ENCODE peak calls at places on chromosome 2, in ten cellular contexts. N, B, Y, O, K, M, W, H, P and C are unnamed samples.

GRCh38 chr2:174775586-174775985 is 11.3 kb upstream of the CHRNA1 start:
- DNase-seq in O (no peak), B (peak; percentile 10), N (no peak), P (no peak), M (no peak), W (no peak), Y (no peak), K (no peak), H (no peak), C (no peak)

GRCh38 chr2:112977559-112978056 is at the start of gene IL36G:
- DNase-seq in N (no peak), B (no peak), P (no peak), K (no peak), O (no peak), M (no peak), W (no peak), Y (no peak), H (no peak), C (no peak)

GRCh38 chr2:42741140-42741539 is 22.8 kb downstream of the OXER1 start:
- DNase-seq in W (no peak), P (no peak), H (no peak), K (no peak), N (no peak), M (no peak), B (peak; percentile 60), Y (no peak), O (no peak), C (no peak)

GRCh38 chr2:65576861-65577601 is 144.6 kb upstream of the SPRED2 start:
- DNase-seq in P (no peak), H (no peak), N (peak; percentile 91), K (no peak), M (no peak), Y (no peak), O (no peak), W (no peak), B (peak; percentile 41), C (no peak)

GRCh38 chr2:71932780-71933466 is 214.7 kb downstream of the CYP26B1 start:
- DNase-seq in Y (no peak), B (no peak), M (no peak), N (no peak), O (no peak), K (no peak), P (peak; percentile 38), W (no peak), H (no peak), C (no peak)

GRCh38 chr2:73174941-73175662 is 27.3 kb upstream of the NOTO start:
- DNase-seq in O (no peak), P (no peak), W (no peak), K (no peak), N (no peak), Y (no peak), B (no peak), H (no peak), M (no peak), C (no peak)

GRCh38 chr2:74093840-74094239 is 53.9 kb downstream of the BOLA3 start:
- DNase-seq in H (no peak), K (no peak), N (no peak), Y (no peak), B (no peak), M (no peak), P (no peak), O (no peak), W (no peak), C (no peak)

GRCh38 chr2:171248205-171248662 is 87.5 kb upstream of the TLK1 start:
- DNase-seq in B (peak; percentile 25), P (no peak), W (no peak), M (no peak), Y (no peak), H (no peak), O (no peak), N (no peak), K (no peak), C (no peak)

GRCh38 chr2:164701565-164701964 is 80.3 kb upstream of the GRB14 start:
- DNase-seq in W (no peak), Y (no peak), N (no peak), B (no peak), O (no peak), K (no peak), P (no peak), M (no peak), H (no peak), C (no peak)

GRCh38 chr2:45849491-45850283 is 198.2 kb downstream of the PRKCE start:
- DNase-seq in K (no peak), H (no peak), W (no peak), B (no peak), O (no peak), N (no peak), P (no peak), M (no peak), Y (no peak), C (no peak)

GRCh38 chr2:94753466-94753998 is 117.7 kb upstream of the TEKT4 start:
- DNase-seq in M (no peak), K (no peak), O (no peak), Y (no peak), H (no peak), W (no peak), B (no peak), P (no peak), N (no peak), C (no peak)

GRCh38 chr2:104388296-104388695 is 465.6 kb upstream of the POU3F3 start:
- DNase-seq in K (peak; percentile 25), O (no peak), P (no peak), M (no peak), N (no peak), Y (no peak), H (no peak), B (no peak), W (no peak), C (no peak)

GRCh38 chr2:102735431-102736130 is 26.2 kb upstream of the TMEM182 start:
- DNase-seq in P (no peak), O (no peak), H (no peak), K (no peak), N (no peak), W (peak; percentile 48), Y (peak; percentile 68), B (peak; percentile 61), M (peak; percentile 8), C (no peak)

DNA sequence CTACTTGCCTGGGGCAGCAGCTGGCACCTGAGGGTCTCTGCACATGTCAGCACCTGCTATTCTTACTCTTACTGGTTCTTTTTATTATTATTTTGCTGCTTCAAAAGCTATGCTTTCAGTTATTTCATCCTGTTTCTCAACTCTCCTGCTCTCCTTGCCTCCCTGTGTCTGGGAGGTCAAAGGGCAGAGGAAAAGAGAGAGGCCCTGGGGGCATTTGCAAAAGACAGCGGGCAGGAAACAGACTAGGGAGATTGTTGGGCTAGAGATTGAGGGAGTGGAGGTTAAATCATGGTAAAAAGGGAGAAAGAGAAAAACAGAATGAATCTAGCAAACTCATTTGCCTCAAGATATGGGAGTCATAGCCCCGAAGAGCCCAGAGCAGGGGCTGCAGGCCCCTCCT is 21.1 kb upstream of the RPL31 start:
- DNase-seq in P (no peak), K (no peak), N (no peak), Y (no peak), B (no peak), O (no peak), W (no peak), H (no peak), M (no peak), C (no peak)
- H3K4me1 ChIP-seq in P (peaks cover 4% of the 10 kb centered on the region), K (peaks cover 8% of the 10 kb centered on the region), N (peaks cover 13% of the 10 kb centered on the region), Y (no peaks in the 10 kb centered on the region), B (no peaks in the 10 kb centered on the region), O (no peaks in the 10 kb centered on the region), W (no peaks in the 10 kb centered on the region), H (peaks cover 6% of the 10 kb centered on the region), M (peaks cover 21% of the 10 kb centered on the region), C (no peaks in the 10 kb centered on the region)

GRCh38 chr2:185222311-185222710 is 516.3 kb upstream of the FSIP2 start:
- DNase-seq in W (no peak), H (no peak), Y (no peak), O (no peak), M (no peak), B (no peak), P (no peak), K (no peak), N (no peak), C (no peak)
- H3K4me1 ChIP-seq in W (no peaks in the 10 kb centered on the region), H (no peaks in the 10 kb centered on the region), Y (no peaks in the 10 kb centered on the region), O (no peaks in the 10 kb centered on the region), M (peaks cover 6% of the 10 kb centered on the region), B (no peaks in the 10 kb centered on the region), P (no peaks in the 10 kb centered on the region), K (no peaks in the 10 kb centered on the region), N (no peaks in the 10 kb centered on the region), C (no peaks in the 10 kb centered on the region)

DNA sequence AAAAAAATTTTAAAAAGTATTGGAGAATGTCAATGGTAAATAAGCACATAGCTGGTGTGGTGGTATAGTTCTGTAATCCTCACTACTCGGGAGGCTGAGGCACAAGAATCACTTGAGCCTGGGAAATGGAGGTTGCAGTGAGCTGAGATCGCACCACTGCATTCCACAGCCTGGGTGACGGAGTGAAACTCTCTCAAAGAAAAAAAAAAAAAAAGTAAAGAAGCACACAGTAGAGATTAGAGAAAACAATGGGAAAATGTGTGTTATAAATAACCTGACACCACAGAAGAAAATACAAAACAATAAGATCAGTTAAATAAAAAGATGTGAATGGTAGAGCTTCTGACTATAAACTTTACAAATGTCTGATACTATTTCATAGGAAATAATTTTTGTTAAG is 163.7 kb upstream of the WDSUB1 start:
- DNase-seq in B (no peak), W (no peak), K (no peak), Y (no peak), P (no peak), M (no peak), N (no peak), O (no peak), H (peak; percentile 56), C (no peak)
- H3K4me1 ChIP-seq in B (peaks cover 3% of the 10 kb centered on the region), W (no peaks in the 10 kb centered on the region), K (no peaks in the 10 kb centered on the region), Y (no peaks in the 10 kb centered on the region), P (no peaks in the 10 kb centered on the region), M (no peaks in the 10 kb centered on the region), N (peaks cover 11% of the 10 kb centered on the region), O (peaks cover under 1% of the 10 kb centered on the region), H (peaks cover 31% of the 10 kb centered on the region), C (no peaks in the 10 kb centered on the region)

GRCh38 chr2:86298411-86299390 is 38.7 kb downstream of the REEP1 start:
- DNase-seq in H (no peak), O (no peak), W (no peak), K (no peak), N (peak; percentile 44), Y (peak; percentile 30), B (no peak), P (no peak), M (no peak), C (no peak)
- H3K4me1 ChIP-seq in H (no peaks in the 10 kb centered on the region), O (peaks cover 51% of the 10 kb centered on the region), W (no peaks in the 10 kb centered on the region), K (no peaks in the 10 kb centered on the region), N (no peaks in the 10 kb centered on the region), Y (peaks cover 8% of the 10 kb centered on the region), B (no peaks in the 10 kb centered on the region), P (peaks cover 14% of the 10 kb centered on the region), M (peaks cover 4% of the 10 kb centered on the region), C (peaks cover 9% of the 10 kb centered on the region)

DNA sequence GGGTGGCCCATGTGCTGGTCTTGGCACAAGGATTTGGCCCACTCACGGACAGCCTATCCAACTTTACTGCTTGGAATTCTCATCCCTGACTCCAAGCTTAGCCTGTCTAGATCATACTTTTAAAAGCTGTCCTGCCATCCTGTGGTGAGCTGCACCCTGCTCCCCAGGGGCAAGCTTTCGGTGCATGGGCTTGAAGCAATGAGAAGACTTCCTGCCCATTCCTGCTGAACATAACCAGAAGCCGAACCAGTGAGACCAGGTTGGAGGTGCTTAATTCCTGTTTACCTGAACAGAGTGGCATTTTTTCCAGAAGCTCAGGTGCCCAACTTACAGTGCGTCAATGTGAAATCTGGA is 154.5 kb downstream of the ANTXR1 start:
- DNase-seq in K (no peak), B (no peak), W (no peak), N (no peak), P (no peak), O (no peak), M (no peak), Y (no peak), H (no peak), C (no peak)
- H3K4me1 ChIP-seq in K (peaks cover 3% of the 10 kb centered on the region), B (no peaks in the 10 kb centered on the region), W (no peaks in the 10 kb centered on the region), N (peaks cover 30% of the 10 kb centered on the region), P (peaks cover 5% of the 10 kb centered on the region), O (peaks cover 26% of the 10 kb centered on the region), M (peaks cover 7% of the 10 kb centered on the region), Y (no peaks in the 10 kb centered on the region), H (peaks cover 12% of the 10 kb centered on the region), C (peaks cover 60% of the 10 kb centered on the region)